ENCODE peak calls at places on chromosomes 2 and 18, in six cellular contexts. M is CD4-positive, alpha-beta memory T cell; V is left ventricle myocardium inferior; Q is right lobe of liver; T is BE2C; K is mesenchymal stem cell. I is an unnamed sample.

GRCh38 chr2:95158891-95159619 is 593 bp downstream of the ZNF514 start:
- DNase-seq in T (peak; percentile 19), M (no peak), Q (peak; percentile 66), V (peak; percentile 52), K (peak; percentile 52), I (peak; percentile 82)

GRCh38 chr18:10822457-10822856 is 296.6 kb downstream of the NAPG start:
- DNase-seq in T (no peak), M (no peak), Q (no peak), V (no peak), K (no peak), I (no peak)

GRCh38 chr18:77054288-77054605 is 78.3 kb downstream of the MBP start:
- DNase-seq in T (no peak), K (no peak), M (no peak), V (no peak), Q (no peak), I (no peak)

GRCh38 chr18:48987821-48988220 is 37.1 kb upstream of the SMAD7 start:
- DNase-seq in Q (no peak), M (no peak), K (no peak), T (no peak), V (no peak), I (no peak)

GRCh38 chr2:138767101-138767500 is 13.1 kb downstream of the NXPH2 start:
- DNase-seq in M (no peak), K (no peak), T (no peak), V (no peak), Q (no peak), I (no peak)

GRCh38 chr2:144217853-144218633 is 301.9 kb downstream of the ZEB2 start:
- DNase-seq in Q (no peak), M (no peak), K (no peak), V (no peak), T (no peak), I (no peak)

GRCh38 chr18:32576296-32576916 is 105.7 kb upstream of the GAREM1 start:
- DNase-seq in V (no peak), Q (no peak), K (peak; percentile 46), M (no peak), T (peak; percentile 3), I (no peak)

GRCh38 chr2:7845332-7845731 is 836.5 kb upstream of the ID2 start:
- DNase-seq in Q (no peak), T (peak; percentile 43), K (peak; percentile 48), V (no peak), M (no peak), I (no peak)

GRCh38 chr18:58565021-58565420 is 63.9 kb downstream of the ALPK2 start:
- DNase-seq in M (no peak), K (no peak), Q (no peak), V (no peak), T (no peak), I (no peak)

GRCh38 chr2:119821266-119821665 is 61.5 kb downstream of the PTPN4 start:
- DNase-seq in Q (no peak), K (peak; percentile 17), V (no peak), M (no peak), T (no peak), I (no peak)

GRCh38 chr2:40118622-40119021 is 333.3 kb downstream of the SLC8A1 start:
- DNase-seq in T (no peak), V (no peak), K (no peak), M (no peak), Q (no peak), I (no peak)

GRCh38 chr2:73071452-73072399 is at the start of gene SFXN5:
- DNase-seq in V (peak; percentile 97), Q (peak; percentile 97), M (peak; percentile 88), T (peak; percentile 84), K (peak; percentile 96), I (peak; percentile 98)

GRCh38 chr2:66582364-66582974 is 147.5 kb downstream of the MEIS1 start:
- DNase-seq in K (no peak), Q (no peak), T (no peak), M (no peak), V (no peak), I (no peak)
- H3K27me3 ChIP-seq in K (peaks cover 51% of the 10 kb centered on the region), Q (peaks cover 60% of the 10 kb centered on the region), T (no peaks in the 10 kb centered on the region), M (peaks cover 30% of the 10 kb centered on the region), V (peaks cover 100% of the 10 kb centered on the region), I (peaks cover 82% of the 10 kb centered on the region)

GRCh38 chr18:46161721-46162421 is 57.7 kb downstream of the HAUS1 start:
- DNase-seq in V (no peak), M (no peak), K (no peak), T (no peak), Q (no peak), I (no peak)
- H3K4me1 ChIP-seq in V (peaks cover 7% of the 10 kb centered on the region), M (peaks cover 39% of the 10 kb centered on the region), K (peaks cover under 1% of the 10 kb centered on the region), T (no peaks in the 10 kb centered on the region), Q (no peaks in the 10 kb centered on the region), I (no peaks in the 10 kb centered on the region)

DNA sequence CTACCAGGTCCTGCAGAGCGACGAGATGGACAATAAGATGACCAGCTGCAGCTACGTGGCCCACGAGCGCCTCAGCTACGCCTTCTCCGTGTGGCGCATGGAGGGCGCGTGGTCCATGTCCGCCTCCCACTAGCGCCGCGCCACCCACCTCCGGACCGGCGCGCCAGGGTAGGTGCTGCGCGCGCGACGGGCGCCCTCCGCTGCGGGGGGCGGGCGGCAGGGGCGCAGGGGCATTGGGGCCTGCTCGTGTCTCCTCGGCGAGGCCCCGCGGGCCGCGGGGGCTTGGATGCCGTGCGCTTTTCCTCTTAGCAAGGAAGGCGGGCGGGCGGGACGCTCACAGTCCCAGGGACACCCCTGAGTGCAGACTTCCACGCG is 668 bp downstream of the TWIST2 start:
- DNase-seq in Q (no peak), M (no peak), T (no peak), K (no peak), V (no peak), I (no peak)
- H3K27me3 ChIP-seq in Q (peaks cover 17% of the 10 kb centered on the region), M (peaks cover 9% of the 10 kb centered on the region), T (peaks cover 89% of the 10 kb centered on the region), K (peaks cover 65% of the 10 kb centered on the region), V (peaks cover 98% of the 10 kb centered on the region), I (peaks cover 45% of the 10 kb centered on the region)

GRCh38 chr2:207253946-207254345 is 88.2 kb upstream of the KLF7 start:
- DNase-seq in V (no peak), M (no peak), K (peak; percentile 84), T (no peak), Q (no peak), I (no peak)

GRCh38 chr2:207254526-207255464 is 89.0 kb upstream of the KLF7 start:
- DNase-seq in V (no peak), M (no peak), T (peak; percentile 25), K (peak; percentile 94), Q (no peak), I (no peak)

GRCh38 chr2:207251573-207252192 is 85.9 kb upstream of the KLF7 start:
- DNase-seq in T (peak; percentile 84), V (no peak), K (peak; percentile 53), Q (no peak), M (no peak), I (no peak)

GRCh38 chr2:207252416-207252815 is 86.7 kb upstream of the KLF7 start:
- DNase-seq in K (no peak), M (no peak), V (no peak), T (no peak), Q (no peak), I (no peak)

DNA sequence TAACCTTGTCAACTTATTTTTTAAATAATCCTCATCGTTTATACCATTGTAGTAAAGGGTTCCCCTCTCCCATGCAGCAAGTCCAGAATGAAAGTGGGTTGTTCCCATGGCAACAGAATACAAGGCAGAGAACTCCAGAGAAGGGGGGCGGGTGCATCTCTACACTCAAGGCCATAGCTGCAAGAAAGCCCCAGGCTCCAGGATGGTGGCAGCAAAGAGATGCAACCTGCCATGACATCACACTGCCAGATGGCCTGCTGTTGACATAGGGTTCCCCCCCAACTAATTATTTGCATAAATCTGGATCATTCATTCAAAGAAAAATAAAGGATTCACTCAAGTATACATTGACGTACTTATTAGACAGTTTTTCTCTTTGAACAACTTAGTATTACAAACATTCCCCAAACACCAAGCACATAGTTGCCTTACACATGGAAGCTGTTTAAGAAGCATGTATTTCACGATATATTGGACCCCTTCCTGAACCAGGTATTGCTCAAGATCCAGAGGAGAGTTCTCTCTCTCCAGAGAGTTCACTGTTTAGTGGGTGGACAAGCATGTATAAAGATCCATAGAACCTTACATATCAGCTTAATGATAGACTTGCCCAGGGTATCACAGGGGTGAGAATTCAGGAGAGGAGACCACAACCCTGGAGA is 87.4 kb upstream of the KLF7 start:
- DNase-seq in T (peak; percentile 87), V (no peak), M (no peak), Q (no peak), K (peak; percentile 84), I (no peak)
- H3K4me1 ChIP-seq in T (peaks cover 66% of the 10 kb centered on the region), V (peaks cover 22% of the 10 kb centered on the region), M (no peaks in the 10 kb centered on the region), Q (no peaks in the 10 kb centered on the region), K (peaks cover 34% of the 10 kb centered on the region), I (peaks cover 15% of the 10 kb centered on the region)

GRCh38 chr2:66445781-66446177 is 10.9 kb downstream of the MEIS1 start:
- DNase-seq in V (no peak), T (no peak), M (no peak), K (peak; percentile 74), Q (peak; percentile 50), I (no peak)

GRCh38 chr2:66446924-66447323 is 12.0 kb downstream of the MEIS1 start:
- DNase-seq in K (no peak), M (no peak), T (no peak), Q (no peak), V (no peak), I (no peak)

GRCh38 chr2:66447676-66448075 is 12.8 kb downstream of the MEIS1 start:
- DNase-seq in K (no peak), M (no peak), Q (no peak), T (no peak), V (no peak), I (no peak)

GRCh38 chr2:66446178-66446860 is 11.4 kb downstream of the MEIS1 start:
- DNase-seq in K (peak; percentile 87), Q (peak; percentile 56), T (peak; percentile 74), M (no peak), V (peak; percentile 44), I (no peak)

GRCh38 chr2:66448592-66448991 is 13.7 kb downstream of the MEIS1 start:
- DNase-seq in Q (no peak), V (no peak), M (no peak), T (no peak), K (no peak), I (no peak)
- H3K27me3 ChIP-seq in Q (no peaks in the 10 kb centered on the region), V (peaks cover 5% of the 10 kb centered on the region), M (peaks cover 3% of the 10 kb centered on the region), T (no peaks in the 10 kb centered on the region), K (peaks cover 10% of the 10 kb centered on the region), I (peaks cover 7% of the 10 kb centered on the region)

DNA sequence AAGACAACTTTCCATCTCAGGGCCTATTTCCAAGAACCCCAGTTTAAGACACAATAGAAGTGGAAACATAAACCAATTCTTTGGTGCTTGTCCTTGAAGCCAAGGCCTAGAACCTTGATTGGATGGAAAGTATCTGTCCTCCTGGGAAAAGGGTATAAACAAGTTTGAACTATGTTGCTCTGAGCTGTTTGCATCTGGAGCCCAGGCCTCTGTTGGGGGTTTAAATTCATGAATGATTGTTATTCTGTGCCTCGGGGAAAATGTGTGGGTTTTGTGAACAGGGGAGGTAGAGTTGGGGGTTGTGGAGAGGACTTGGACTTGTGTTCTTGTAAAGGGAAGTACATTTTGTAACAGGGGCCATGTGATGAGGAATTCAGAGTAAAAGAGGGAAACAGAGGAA is 406.1 kb downstream of the SLC4A3 start:
- DNase-seq in M (no peak), Q (no peak), T (no peak), V (no peak), K (peak; percentile 15), I (no peak)
- H3K4me1 ChIP-seq in M (no peaks in the 10 kb centered on the region), Q (no peaks in the 10 kb centered on the region), T (no peaks in the 10 kb centered on the region), V (no peaks in the 10 kb centered on the region), K (peaks cover 4% of the 10 kb centered on the region), I (no peaks in the 10 kb centered on the region)

DNA sequence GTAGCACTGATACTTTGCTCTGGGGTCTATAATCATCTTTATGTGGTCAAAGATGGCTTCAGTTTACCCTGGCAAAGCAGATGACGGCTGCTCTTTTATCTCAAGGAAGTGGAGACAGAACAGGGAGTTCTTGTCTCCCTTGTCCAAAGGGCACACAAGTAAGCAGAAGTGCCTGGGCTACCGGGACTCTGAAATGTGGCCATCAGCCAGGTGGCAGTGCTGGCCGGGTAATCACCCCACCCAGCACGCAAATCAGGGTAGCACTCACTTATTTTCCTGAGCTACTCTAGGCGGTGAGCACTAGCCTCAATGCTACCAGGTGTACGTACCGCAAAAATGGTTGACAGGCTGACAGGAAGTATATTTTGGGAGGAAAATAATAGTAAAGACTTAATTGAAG is 119.7 kb upstream of the ETAA1 start:
- DNase-seq in T (no peak), V (no peak), Q (no peak), K (no peak), M (no peak), I (no peak)
- H3K27me3 ChIP-seq in T (no peaks in the 10 kb centered on the region), V (no peaks in the 10 kb centered on the region), Q (no peaks in the 10 kb centered on the region), K (no peaks in the 10 kb centered on the region), M (no peaks in the 10 kb centered on the region), I (no peaks in the 10 kb centered on the region)

I was measured in upper lobe of right lung.